ENCODE peak calls at places on chromosomes 3 and 15, in nine cellular contexts. N is astrocyte of the cerebellum, H is omental fat pad, D is tibial nerve, F is AG10803, X is WTC11, L is foreskin fibroblast, G is uterus, R is sigmoid colon. I is an unnamed sample.

GRCh38 chr3:190120161-190121060 is at the start of gene P3H2:
- DNase-seq in N (peak; percentile 79), H (no peak), D (peak; percentile 30), F (peak; percentile 89), X (peak; percentile 84), L (peak; percentile 97), G (peak; percentile 84), R (peak; percentile 94), I (peak; percentile 87)

GRCh38 chr3:167821248-167821805 is 85.8 kb downstream of the SERPINI1 start:
- DNase-seq in N (no peak), H (no peak), D (no peak), F (no peak), X (no peak), L (no peak), G (no peak), R (no peak), I (no peak)

GRCh38 chr3:153099131-153099530 is 62.9 kb upstream of the RAP2B start:
- DNase-seq in N (no peak), H (no peak), D (no peak), F (no peak), X (no peak), L (no peak), G (no peak), R (no peak), I (no peak)

GRCh38 chr15:88543065-88543776 is 3.3 kb downstream of the DET1 start:
- DNase-seq in N (no peak), H (no peak), D (no peak), F (no peak), X (no peak), L (peak; percentile 36), G (no peak), R (no peak), I (no peak)

GRCh38 chr3:43512749-43513404 is 108.9 kb downstream of the ANO10 start:
- DNase-seq in N (no peak), H (no peak), D (no peak), F (peak; percentile 50), X (no peak), L (peak; percentile 65), G (no peak), R (no peak), I (peak; percentile 75)

GRCh38 chr3:186882881-186883685 is 40.6 kb downstream of the ADIPOQ start:
- DNase-seq in N (no peak), H (no peak), D (no peak), F (peak; percentile 57), X (no peak), L (peak; percentile 86), G (no peak), R (no peak), I (peak; percentile 86)

GRCh38 chr3:72722930-72723726 is 125.1 kb downstream of the SHQ1 start:
- DNase-seq in N (peak; percentile 27), H (no peak), D (no peak), F (peak; percentile 47), X (no peak), L (peak; percentile 59), G (no peak), R (no peak), I (peak; percentile 58)

GRCh38 chr3:175121225-175121624 is 262.1 kb downstream of the NAALADL2 start:
- DNase-seq in N (no peak), H (no peak), D (no peak), F (no peak), X (peak; percentile 54), L (no peak), G (no peak), R (no peak), I (no peak)

GRCh38 chr3:27591321-27591711 is 107.1 kb upstream of the SLC4A7 start:
- DNase-seq in N (no peak), H (no peak), D (no peak), F (no peak), X (no peak), L (no peak), G (no peak), R (no peak), I (no peak)

GRCh38 chr3:176032043-176032442 is 1165.2 kb downstream of the TBL1XR1 start:
- DNase-seq in N (no peak), H (no peak), D (no peak), F (no peak), X (no peak), L (peak; percentile 32), G (no peak), R (no peak), I (peak; percentile 16)

GRCh38 chr3:36302626-36303025 is 77.7 kb upstream of the STAC start:
- DNase-seq in N (no peak), H (no peak), D (no peak), F (no peak), X (no peak), L (peak; percentile 3), G (no peak), R (no peak), I (no peak)

GRCh38 chr3:24338409-24338808 is 156.2 kb downstream of the THRB start:
- DNase-seq in N (no peak), H (no peak), D (no peak), F (no peak), X (no peak), L (no peak), G (no peak), R (no peak), I (no peak)

GRCh38 chr15:64282701-64283100 is 73.3 kb downstream of the CSNK1G1 start:
- DNase-seq in N (no peak), H (no peak), D (no peak), F (no peak), X (no peak), L (no peak), G (no peak), R (no peak), I (no peak)

GRCh38 chr15:77819841-77820728 is 187.4 kb upstream of the LINGO1 start:
- DNase-seq in N (no peak), H (no peak), D (no peak), F (no peak), X (peak; percentile 71), L (peak; percentile 20), G (no peak), R (no peak), I (peak; percentile 6)

GRCh38 chr3:82410366-82410765 is 648.9 kb upstream of the GBE1 start:
- DNase-seq in N (no peak), H (no peak), D (no peak), F (no peak), X (peak; percentile 18), L (no peak), G (no peak), R (no peak), I (no peak)

GRCh38 chr15:77507911-77508310 is 87.2 kb downstream of the HMG20A start:
- DNase-seq in N (no peak), H (no peak), D (peak; percentile 43), F (peak; percentile 40), X (no peak), L (peak; percentile 63), G (peak; percentile 37), R (peak; percentile 60), I (peak; percentile 22)

GRCh38 chr15:67241132-67241855 is 13.2 kb downstream of the AAGAB start:
- DNase-seq in N (no peak), H (no peak), D (no peak), F (no peak), X (no peak), L (no peak), G (no peak), R (no peak), I (no peak)

GRCh38 chr3:109098245-109098644 is 19.7 kb downstream of the MORC1 start:
- DNase-seq in N (no peak), H (no peak), D (no peak), F (no peak), X (peak; percentile 57), L (no peak), G (no peak), R (no peak), I (no peak)

GRCh38 chr15:66955871-66956585 is 109.4 kb upstream of the SMAD3 start:
- DNase-seq in N (no peak), H (no peak), D (no peak), F (peak; percentile 43), X (no peak), L (peak; percentile 43), G (no peak), R (no peak), I (peak; percentile 57)

GRCh38 chr15:91885714-91886265 is 32.3 kb downstream of the SLCO3A1 start:
- DNase-seq in N (no peak), H (no peak), D (no peak), F (no peak), X (no peak), L (no peak), G (no peak), R (no peak), I (no peak)
- TF ChIP-seq CTCF in N (no peak), H (no peak), D (no peak), F (no peak), X (no peak), L (no peak), G (no peak), R (no peak), I (no peak)

DNA sequence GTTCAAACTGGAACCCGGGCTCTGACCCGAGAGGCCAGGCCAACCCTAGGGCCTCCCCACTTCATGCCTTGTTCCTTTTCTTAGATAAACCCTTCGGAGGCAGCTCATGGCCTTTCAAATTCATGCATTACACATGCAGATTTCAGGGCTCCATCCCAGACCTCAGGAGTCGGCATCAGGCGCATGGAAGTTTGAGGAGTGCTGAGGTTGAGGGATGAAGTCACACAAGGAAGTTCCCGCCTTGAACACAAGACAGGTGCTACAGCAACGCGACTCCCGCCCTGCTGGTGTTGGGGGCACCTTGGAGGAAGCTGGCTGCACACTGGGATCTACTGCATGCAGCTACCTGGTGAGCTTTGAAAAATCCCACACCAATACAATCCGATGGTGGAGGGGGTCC is 245.2 kb upstream of the LYSMD4 start:
- DNase-seq in N (no peak), H (no peak), D (no peak), F (no peak), X (peak; percentile 22), L (no peak), G (no peak), R (no peak), I (no peak)
- TF ChIP-seq CTCF in N (no peak), H (no peak), D (no peak), F (no peak), X (no peak), L (no peak), G (no peak), R (no peak), I (no peak)

DNA sequence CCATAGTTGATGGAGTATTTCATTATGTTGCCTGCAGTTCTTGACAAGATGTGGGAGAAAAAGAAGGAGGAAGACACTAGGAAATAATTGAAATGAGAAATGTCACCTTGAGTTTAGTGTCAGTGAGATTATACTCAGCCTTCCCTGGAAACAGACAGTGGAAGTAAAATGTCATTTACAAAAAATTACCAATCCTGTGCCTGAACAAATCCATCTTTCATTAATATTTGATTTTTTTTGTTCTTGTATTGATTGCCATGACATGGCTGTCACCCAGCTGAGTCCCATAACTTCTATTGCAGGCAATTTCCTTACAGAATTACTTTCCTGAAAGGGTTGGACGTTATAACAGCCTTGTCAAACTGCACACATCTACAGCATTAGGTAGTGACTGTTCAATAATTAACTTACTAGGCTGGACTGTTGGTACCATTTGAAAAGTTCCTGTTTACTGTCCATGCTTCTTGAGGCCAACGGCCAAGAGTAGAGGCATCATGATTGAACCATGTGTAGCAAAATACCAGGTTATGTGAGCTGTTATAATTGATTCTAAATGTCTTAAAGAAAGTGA is 572.2 kb upstream of the LMCD1 start:
- DNase-seq in N (no peak), H (no peak), D (no peak), F (no peak), X (no peak), L (no peak), G (no peak), R (no peak), I (no peak)
- TF ChIP-seq CTCF in N (no peak), H (no peak), D (no peak), F (no peak), X (no peak), L (no peak), G (no peak), R (no peak), I (no peak)

GRCh38 chr15:31975446-31976229 is 54.7 kb upstream of the CHRNA7 start:
- DNase-seq in N (no peak), H (no peak), D (no peak), F (peak; percentile 6), X (peak; percentile 28), L (peak; percentile 24), G (no peak), R (no peak), I (no peak)
- TF ChIP-seq CTCF in N (peak; percentile 19), H (no peak), D (no peak), F (peak; percentile 1), X (peak; percentile 55), L (no peak), G (no peak), R (no peak), I (no peak)

I was measured in fibroblast of mammary gland.